ENCODE peak calls at places on chromosomes 4 and X, in eight cellular contexts. Q, E, N, H, S, P, X and V are unnamed samples.

GRCh38 chr4:100450449-100450848 is 67.4 kb downstream of the EMCN start:
- DNase-seq in Q (no peak), E (no peak), N (no peak), H (no peak), S (peak; percentile 59), P (no peak), X (no peak), V (no peak)

GRCh38 chr4:66000500-66001117 is 330.3 kb upstream of the EPHA5 start:
- DNase-seq in Q (no peak), E (no peak), N (no peak), H (no peak), S (no peak), P (no peak), X (no peak), V (no peak)

GRCh38 chr4:74314944-74315343 is 6.7 kb downstream of the EPGN start:
- DNase-seq in Q (no peak), E (no peak), N (no peak), H (no peak), S (no peak), P (no peak), X (no peak), V (no peak)

GRCh38 chr4:13240066-13240465 is 244.1 kb downstream of the RAB28 start:
- DNase-seq in Q (no peak), E (no peak), N (no peak), H (no peak), S (peak; percentile 68), P (no peak), X (no peak), V (no peak)

GRCh38 chrX:20451936-20452335 is 185.2 kb upstream of the RPS6KA3 start:
- DNase-seq in Q (no peak), E (no peak), N (no peak), H (no peak), S (no peak), P (no peak), X (no peak), V (no peak)

GRCh38 chrX:8237718-8238117 is 66.7 kb upstream of the VCX2 start:
- DNase-seq in Q (no peak), E (no peak), N (no peak), H (no peak), S (no peak), P (no peak), X (no peak), V (no peak)

GRCh38 chr4:158997660-158998349 is 105.1 kb upstream of the RAPGEF2 start:
- DNase-seq in Q (no peak), E (no peak), N (no peak), H (no peak), S (no peak), P (no peak), X (no peak), V (no peak)

GRCh38 chr4:165006457-165006856 is 25.3 kb upstream of the TRIM60 start:
- DNase-seq in Q (no peak), E (no peak), N (no peak), H (no peak), S (no peak), P (no peak), X (no peak), V (no peak)

GRCh38 chr4:73653695-73654106 is 33.5 kb upstream of the RASSF6 start:
- DNase-seq in Q (peak; percentile 2), E (no peak), N (peak; percentile 30), H (peak; percentile 32), S (peak; percentile 60), P (no peak), X (no peak), V (no peak)

GRCh38 chrX:110941906-110942305 is 146.3 kb upstream of the CHRDL1 start:
- DNase-seq in Q (no peak), E (no peak), N (no peak), H (no peak), S (peak; percentile 24), P (no peak), X (no peak), V (no peak)

GRCh38 chrX:47160781-47161180 is 15.8 kb downstream of the RBM10 start:
- DNase-seq in Q (no peak), E (no peak), N (no peak), H (no peak), S (no peak), P (no peak), X (no peak), V (no peak)

GRCh38 chr4:98314791-98315565 is 53.8 kb downstream of the RAP1GDS1 start:
- DNase-seq in Q (no peak), E (no peak), N (no peak), H (no peak), S (no peak), P (no peak), X (no peak), V (no peak)

GRCh38 chrX:120677017-120677652 is 47.3 kb upstream of the C1GALT1C1 start:
- DNase-seq in Q (no peak), E (no peak), N (no peak), H (no peak), S (no peak), P (no peak), X (no peak), V (no peak)

GRCh38 chr4:160537681-160538080 is 1434.8 kb downstream of the RAPGEF2 start:
- DNase-seq in Q (no peak), E (no peak), N (no peak), H (no peak), S (no peak), P (no peak), X (no peak), V (no peak)

GRCh38 chr4:184819786-184820185 is 6.0 kb downstream of the ACSL1 start:
- DNase-seq in Q (no peak), E (no peak), N (no peak), H (no peak), S (no peak), P (no peak), X (no peak), V (no peak)
- H3K4me1 ChIP-seq in Q (peaks cover 14% of the 10 kb centered on the region), E (no peaks in the 10 kb centered on the region), N (peaks cover 10% of the 10 kb centered on the region), H (peaks cover 18% of the 10 kb centered on the region), S (peaks cover 23% of the 10 kb centered on the region), P (peaks cover 2% of the 10 kb centered on the region), X (peaks cover 26% of the 10 kb centered on the region), V (peaks cover 3% of the 10 kb centered on the region)

DNA sequence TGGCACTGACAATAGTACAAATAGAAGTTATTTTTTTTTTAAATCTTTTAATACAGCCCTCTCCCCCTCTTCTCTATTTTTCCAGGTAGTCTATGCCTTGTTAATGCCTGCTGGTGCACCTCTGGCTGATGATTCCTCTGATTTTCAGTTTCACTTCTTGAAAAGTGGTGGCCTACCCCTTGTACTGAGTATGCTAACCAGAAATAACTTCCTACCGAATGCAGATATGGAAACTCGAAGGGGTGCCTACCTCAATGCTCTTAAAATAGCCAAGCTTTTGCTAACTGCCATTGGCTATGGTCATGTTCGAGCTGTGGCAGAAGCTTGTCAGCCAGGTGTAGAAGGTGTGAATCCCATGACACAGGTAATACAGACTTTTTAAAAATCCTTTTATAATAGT is 99.1 kb downstream of the USP9X start:
- DNase-seq in Q (no peak), E (no peak), N (no peak), H (no peak), S (no peak), P (no peak), X (no peak), V (no peak)
- H3K27ac ChIP-seq in Q (no peak overlapping the region), E (no peak overlapping the region), N (no peak overlapping the region), H (no peak overlapping the region), S (no peak overlapping the region), P (no peak overlapping the region), X (no peak overlapping the region), V (no peak overlapping the region)

GRCh38 chrX:71543316-71543715 is 10.4 kb downstream of the OGT start:
- DNase-seq in Q (no peak), E (no peak), N (no peak), H (no peak), S (peak; percentile 91), P (no peak), X (no peak), V (no peak)

GRCh38 chrX:71546879-71547278 is 14.0 kb downstream of the OGT start:
- DNase-seq in Q (no peak), E (no peak), N (no peak), H (no peak), S (no peak), P (no peak), X (no peak), V (no peak)

GRCh38 chrX:71547339-71547738 is 14.4 kb downstream of the OGT start:
- DNase-seq in Q (no peak), E (no peak), N (no peak), H (no peak), S (no peak), P (no peak), X (no peak), V (no peak)

GRCh38 chrX:71542825-71543224 is 9.9 kb downstream of the OGT start:
- DNase-seq in Q (no peak), E (no peak), N (no peak), H (no peak), S (peak; percentile 6), P (no peak), X (no peak), V (no peak)

GRCh38 chrX:71545364-71545763 is 12.5 kb downstream of the OGT start:
- DNase-seq in Q (peak; percentile 26), E (no peak), N (no peak), H (no peak), S (no peak), P (no peak), X (no peak), V (no peak)
- H3K36me3 ChIP-seq in Q (peaks cover 40% of the 10 kb centered on the region), E (peaks cover 2% of the 10 kb centered on the region), N (no peaks in the 10 kb centered on the region), H (peaks cover 32% of the 10 kb centered on the region), S (peaks cover 19% of the 10 kb centered on the region), P (peaks cover 13% of the 10 kb centered on the region), X (peaks cover 20% of the 10 kb centered on the region), V (peaks cover 42% of the 10 kb centered on the region)

GRCh38 chr4:48862038-48862437 is 31.1 kb downstream of the OCIAD1 start:
- DNase-seq in Q (no peak), E (no peak), N (no peak), H (no peak), S (no peak), P (no peak), X (no peak), V (no peak)
- H3K4me1 ChIP-seq in Q (no peaks in the 10 kb centered on the region), E (no peaks in the 10 kb centered on the region), N (no peaks in the 10 kb centered on the region), H (no peaks in the 10 kb centered on the region), S (no peaks in the 10 kb centered on the region), P (no peaks in the 10 kb centered on the region), X (no peaks in the 10 kb centered on the region), V (no peaks in the 10 kb centered on the region)

DNA sequence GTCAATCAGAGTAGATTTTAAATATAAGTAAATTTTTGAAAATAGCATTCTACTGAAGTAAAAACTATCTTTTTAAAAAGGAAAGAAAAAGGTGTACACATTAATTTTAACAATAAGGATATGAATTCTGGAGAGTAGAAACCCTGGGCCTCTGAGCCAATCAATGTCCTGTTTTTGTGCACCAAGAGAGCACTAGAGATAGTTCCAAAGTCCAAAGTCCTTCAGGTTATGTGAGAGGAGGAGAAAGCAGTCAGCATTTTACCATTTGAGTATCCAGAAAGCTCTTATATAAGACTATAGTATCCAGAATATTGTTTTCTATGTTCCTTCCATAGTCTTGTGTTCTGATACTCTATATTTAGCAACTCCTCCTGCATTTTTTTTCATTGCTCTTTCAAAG is 3.3 kb upstream of the TCEAL8 start:
- DNase-seq in Q (no peak), E (no peak), N (no peak), H (no peak), S (no peak), P (no peak), X (no peak), V (no peak)
- H3K27ac ChIP-seq in Q (no peak overlapping the region), E (no peak overlapping the region), N (no peak overlapping the region), H (no peak overlapping the region), S (no peak overlapping the region), P (no peak overlapping the region), X (no peak overlapping the region), V (no peak overlapping the region)

DNA sequence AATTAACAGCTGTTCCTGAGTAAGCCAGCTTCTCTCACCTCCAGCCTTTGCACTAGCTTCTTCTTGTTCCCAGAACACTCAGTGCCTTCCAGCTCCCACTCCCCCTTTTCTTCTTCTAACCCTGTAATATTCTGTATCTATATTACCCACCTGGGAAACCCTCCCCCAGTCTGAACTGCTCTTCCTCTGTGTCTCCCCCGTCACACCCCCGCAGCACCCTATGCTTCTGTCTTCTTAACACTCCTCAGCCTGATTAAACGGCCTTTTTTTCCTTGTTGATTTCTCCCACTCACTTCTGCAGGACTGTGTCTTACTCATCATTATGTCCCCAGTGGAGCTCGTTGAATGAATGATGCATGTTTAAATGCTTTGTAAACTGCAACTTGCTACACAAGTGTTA is 9.0 kb upstream of the LONRF3 start:
- DNase-seq in Q (no peak), E (no peak), N (no peak), H (no peak), S (no peak), P (no peak), X (no peak), V (no peak)
- H3K36me3 ChIP-seq in Q (no peaks in the 10 kb centered on the region), E (no peaks in the 10 kb centered on the region), N (no peaks in the 10 kb centered on the region), H (no peaks in the 10 kb centered on the region), S (no peaks in the 10 kb centered on the region), P (no peaks in the 10 kb centered on the region), X (no peaks in the 10 kb centered on the region), V (no peaks in the 10 kb centered on the region)